ENCODE peak calls at places on chromosomes 11 and 22, in seven cellular contexts. L is A673, M is tibial nerve, N is GM23338, B is tibial artery, G is fibroblast of lung, F is mucosa of descending colon. Z is an unnamed sample.

GRCh38 chr11:70761094-70761905 is 363.0 kb downstream of the CTTN start:
- DNase-seq in L (no peak), M (no peak), N (peak; percentile 41), B (no peak), G (no peak), F (no peak), Z (no peak)

GRCh38 chr22:42805016-42805997 is 51.8 kb downstream of the ARFGAP3 start:
- DNase-seq in L (no peak), M (no peak), N (peak; percentile 34), B (no peak), G (no peak), F (no peak), Z (no peak)

GRCh38 chr11:32088117-32088941 is 2.5 kb upstream of the RCN1 start:
- DNase-seq in L (peak; percentile 96), M (peak; percentile 24), N (no peak), B (peak; percentile 63), G (peak; percentile 89), F (peak; percentile 29), Z (peak; percentile 90)

GRCh38 chr11:114297806-114298700 is 1.9 kb downstream of the NNMT start:
- DNase-seq in L (no peak), M (no peak), N (no peak), B (no peak), G (no peak), F (no peak), Z (no peak)

GRCh38 chr22:30610299-30610698 is 3.3 kb downstream of the TCN2 start:
- DNase-seq in L (no peak), M (no peak), N (no peak), B (peak; percentile 58), G (no peak), F (no peak), Z (no peak)

GRCh38 chr22:27576815-27577564 is 224.6 kb downstream of the MN1 start:
- DNase-seq in L (peak; percentile 33), M (no peak), N (peak; percentile 32), B (no peak), G (peak; percentile 75), F (no peak), Z (no peak)

GRCh38 chr22:26474687-26475086 is 8.9 kb downstream of the HPS4 start:
- DNase-seq in L (no peak), M (no peak), N (no peak), B (no peak), G (no peak), F (no peak), Z (no peak)

GRCh38 chr22:47202819-47203553 is 440.5 kb downstream of the TBC1D22A start:
- DNase-seq in L (no peak), M (no peak), N (no peak), B (no peak), G (no peak), F (no peak), Z (no peak)

GRCh38 chr11:77547863-77548551 is 41.7 kb upstream of the AQP11 start:
- DNase-seq in L (peak; percentile 77), M (no peak), N (peak; percentile 86), B (peak; percentile 30), G (peak; percentile 82), F (peak; percentile 58), Z (no peak)

GRCh38 chr22:32717337-32718240 is 83.9 kb upstream of the TIMP3 start:
- DNase-seq in L (no peak), M (no peak), N (no peak), B (no peak), G (peak; percentile 89), F (no peak), Z (no peak)

GRCh38 chr11:67303989-67304411 is 670 bp downstream of the SSH3 start:
- DNase-seq in L (no peak), M (no peak), N (peak; percentile 33), B (no peak), G (no peak), F (peak; percentile 51), Z (peak; percentile 64)

GRCh38 chr11:94134651-94135512 is 6.2 kb downstream of the PANX1 start:
- DNase-seq in L (peak; percentile 32), M (peak; percentile 44), N (no peak), B (peak; percentile 93), G (peak; percentile 82), F (peak; percentile 62), Z (peak; percentile 94)

GRCh38 chr11:110187731-110188130 is 94.5 kb downstream of the ZC3H12C start:
- DNase-seq in L (no peak), M (no peak), N (no peak), B (no peak), G (no peak), F (no peak), Z (no peak)

GRCh38 chr11:83706581-83706980 is 420.4 kb upstream of the CCDC90B start:
- DNase-seq in L (no peak), M (no peak), N (no peak), B (no peak), G (no peak), F (no peak), Z (no peak)

GRCh38 chr11:70530629-70531185 is 132.4 kb downstream of the CTTN start:
- DNase-seq in L (no peak), M (no peak), N (no peak), B (no peak), G (no peak), F (no peak), Z (no peak)

GRCh38 chr11:111422494-111423249 is 43.6 kb upstream of the POU2AF1 start:
- DNase-seq in L (peak; percentile 82), M (no peak), N (peak; percentile 90), B (peak; percentile 39), G (peak; percentile 31), F (peak; percentile 79), Z (peak; percentile 72)

GRCh38 chr11:20835561-20835960 is 166.2 kb downstream of the NELL1 start:
- DNase-seq in L (no peak), M (no peak), N (no peak), B (no peak), G (no peak), F (no peak), Z (no peak)

GRCh38 chr11:121936781-121937447 is 179.1 kb downstream of the BLID start:
- DNase-seq in L (no peak), M (no peak), N (no peak), B (no peak), G (peak; percentile 51), F (no peak), Z (no peak)

GRCh38 chr11:64598106-64598796 is 7.2 kb downstream of the SLC22A12 start:
- DNase-seq in L (no peak), M (no peak), N (no peak), B (no peak), G (no peak), F (no peak), Z (no peak)

GRCh38 chr11:122317337-122317736 is 201.3 kb upstream of the BLID start:
- DNase-seq in L (peak; percentile 16), M (no peak), N (no peak), B (no peak), G (peak; percentile 69), F (peak; percentile 11), Z (no peak)

GRCh38 chr11:12220305-12220704 is 109.9 kb downstream of the MICAL2 start:
- DNase-seq in L (no peak), M (peak; percentile 37), N (no peak), B (peak; percentile 79), G (no peak), F (no peak), Z (peak; percentile 85)

GRCh38 chr11:96620464-96621044 is 230.7 kb downstream of the JRKL start:
- DNase-seq in L (no peak), M (no peak), N (no peak), B (no peak), G (peak; percentile 7), F (no peak), Z (no peak)

DNA sequence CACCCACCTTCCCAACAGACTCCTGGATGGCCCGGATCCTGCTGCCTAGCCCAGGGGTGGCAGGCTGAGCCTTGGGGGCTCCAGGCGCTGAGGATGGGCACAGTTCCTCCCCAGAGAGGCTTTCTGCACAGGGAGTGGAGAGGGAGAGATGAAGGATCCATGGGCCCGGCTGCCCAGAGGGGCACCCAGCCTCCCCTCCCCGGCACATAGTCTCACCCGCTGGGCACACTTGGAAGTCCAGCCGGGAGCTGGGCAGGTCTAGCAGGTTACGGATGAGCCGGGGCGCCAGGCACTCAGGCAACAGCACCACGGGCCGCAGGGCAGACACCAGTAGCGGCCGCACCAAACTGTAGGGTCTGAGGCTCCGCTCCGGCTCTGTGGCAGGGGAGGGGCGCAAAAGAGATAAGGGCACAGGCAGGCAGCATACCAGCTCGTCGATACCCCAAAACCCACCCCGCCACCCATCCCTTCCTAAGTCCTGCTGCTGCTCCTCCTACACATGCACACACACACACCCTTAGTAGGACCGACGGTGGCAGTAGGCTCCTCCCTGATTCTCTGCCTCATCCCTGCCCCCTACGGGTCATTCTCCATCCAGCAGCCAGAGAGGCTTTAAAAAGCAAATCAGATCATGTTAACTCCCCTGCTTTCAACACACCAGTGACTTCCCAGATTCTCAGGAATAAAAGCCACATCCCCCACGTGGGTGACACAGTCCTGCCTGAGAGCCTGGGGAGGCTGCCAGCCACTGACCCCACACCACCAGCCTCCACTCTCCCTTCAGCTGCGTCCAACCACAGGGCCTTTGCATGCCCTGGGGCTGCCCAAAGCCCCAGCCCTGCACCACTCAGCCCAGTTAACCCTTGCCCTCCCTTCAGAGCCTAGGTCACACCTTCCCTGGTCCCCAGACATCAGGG is 6.5 kb upstream of the MFNG start:
- DNase-seq in L (peak; percentile 55), M (no peak), N (peak; percentile 86), B (no peak), G (peak; percentile 46), F (peak; percentile 54), Z (no peak)
- TF ChIP-seq CTCF in L (peak; percentile 49), M (no peak), N (peak; percentile 80), B (no peak), G (peak; percentile 37), F (no peak), Z (no peak)

DNA sequence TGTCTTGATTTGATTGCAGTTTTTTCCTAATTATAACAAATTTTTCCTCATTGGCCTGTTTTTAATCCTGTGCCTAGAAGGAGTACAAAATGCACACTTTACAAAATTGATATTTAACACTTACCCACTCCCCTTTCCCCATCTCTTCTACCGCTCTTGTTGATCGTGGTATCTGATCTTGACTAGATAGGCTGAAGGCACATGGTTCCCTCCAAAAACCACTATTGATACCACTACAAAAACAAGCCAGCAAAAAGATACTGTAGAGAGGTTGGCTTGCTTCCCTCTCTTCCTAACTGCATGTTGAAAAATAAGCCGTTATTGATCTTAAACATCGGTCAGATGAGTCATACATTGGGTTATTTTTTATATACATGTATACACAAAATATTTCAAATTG is 14.6 kb upstream of the ZNF143 start:
- DNase-seq in L (no peak), M (no peak), N (no peak), B (no peak), G (no peak), F (no peak), Z (no peak)
- H3K36me3 ChIP-seq in L (peaks cover 43% of the 10 kb centered on the region), M (peaks cover 3% of the 10 kb centered on the region), N (peaks cover 36% of the 10 kb centered on the region), B (peaks cover 58% of the 10 kb centered on the region), G (no peaks in the 10 kb centered on the region), F (no peaks in the 10 kb centered on the region), Z (peaks cover 44% of the 10 kb centered on the region)

DNA sequence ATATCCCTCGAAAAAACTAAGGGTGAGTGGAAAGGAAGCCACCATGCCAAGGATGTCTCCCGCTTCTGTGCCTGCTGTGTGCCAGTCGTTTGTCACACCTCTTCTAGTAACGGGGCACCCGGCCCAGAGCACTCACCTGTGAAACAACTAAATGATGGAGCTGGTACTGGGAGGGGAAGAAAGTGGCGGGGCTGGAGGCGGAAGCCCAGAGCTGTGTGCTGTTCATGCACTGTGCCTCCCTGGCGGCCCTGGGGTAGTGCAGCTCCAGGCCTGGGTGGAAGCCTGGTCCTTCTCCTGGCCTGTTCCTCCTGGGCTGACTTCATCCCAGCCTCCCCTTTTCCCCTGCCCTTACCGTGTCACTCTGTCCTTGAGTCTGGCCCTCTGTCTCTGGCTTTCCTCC is 130.2 kb downstream of the CEP164 start:
- DNase-seq in L (no peak), M (no peak), N (no peak), B (no peak), G (no peak), F (no peak), Z (no peak)
- TF ChIP-seq CTCF in L (no peak), M (no peak), N (no peak), B (no peak), G (no peak), F (no peak), Z (no peak)

GRCh38 chr11:72236774-72237111 is 7.2 kb downstream of the PHOX2A start:
- DNase-seq in L (no peak), M (no peak), N (no peak), B (no peak), G (no peak), F (no peak), Z (no peak)
- H3K36me3 ChIP-seq in L (peaks cover 25% of the 10 kb centered on the region), M (no peaks in the 10 kb centered on the region), N (no peaks in the 10 kb centered on the region), B (peaks cover 65% of the 10 kb centered on the region), G (peaks cover 36% of the 10 kb centered on the region), F (no peaks in the 10 kb centered on the region), Z (peaks cover 47% of the 10 kb centered on the region)